ENCODE peak calls at places on chromosome 15, in four cellular contexts. O is cardiac muscle cell, P is A549, I is right lobe of liver. Q is an unnamed sample. For H3K4me1, the result is how much of the 10 kb centered on the place peaks cover.

GRCh38 chr15:61479601-61480000 is 250.5 kb upstream of the RORA start:
- DNase-seq in O (no peak), P (no peak), I (no peak), Q (no peak)

GRCh38 chr15:43440721-43441281 is 52.2 kb downstream of the TP53BP1 start:
- DNase-seq in O (no peak), P (peak), I (peak), Q (peak)

GRCh38 chr15:69289312-69290146 is 9.2 kb upstream of the PAQR5 start:
- DNase-seq in O (no peak), P (no peak), I (no peak), Q (no peak)

GRCh38 chr15:80619677-80620076 is 75.4 kb upstream of the ABHD17C start:
- DNase-seq in O (no peak), P (no peak), I (no peak), Q (no peak)

GRCh38 chr15:74888716-74889115 is 1.1 kb upstream of the MPI start:
- DNase-seq in O (no peak), P (no peak), I (no peak), Q (no peak)

GRCh38 chr15:32029862-32030781 is at the start of gene CHRNA7:
- DNase-seq in O (peak), P (peak), I (peak), Q (peak)

GRCh38 chr15:40256642-40257235 is 17.9 kb downstream of the PAK6 start:
- DNase-seq in O (no peak), P (no peak), I (no peak), Q (no peak)

GRCh38 chr15:42619641-42620371 is 44.4 kb downstream of the STARD9 start:
- DNase-seq in O (no peak), P (no peak), I (no peak), Q (no peak)

GRCh38 chr15:59298876-59299275 is 73.8 kb downstream of the MYO1E start:
- DNase-seq in O (no peak), P (no peak), I (no peak), Q (no peak)

GRCh38 chr15:29815705-29816042 is 6.6 kb downstream of the TJP1 start:
- DNase-seq in O (no peak), P (no peak), I (no peak), Q (no peak)

GRCh38 chr15:94314639-94315038 is 83.3 kb downstream of the MCTP2 start:
- DNase-seq in O (no peak), P (no peak), I (no peak), Q (no peak)

GRCh38 chr15:48577495-48577894 is 68.0 kb downstream of the FBN1 start:
- DNase-seq in O (no peak), P (no peak), I (no peak), Q (no peak)

GRCh38 chr15:42992626-42993025 is 72.0 kb upstream of the TTBK2 start:
- DNase-seq in O (no peak), P (no peak), I (no peak), Q (no peak)

GRCh38 chr15:35705030-35705884 is 159.3 kb upstream of the DPH6 start:
- DNase-seq in O (peak), P (no peak), I (no peak), Q (no peak)

GRCh38 chr15:31483053-31483923 is 156.7 kb downstream of the KLF13 start:
- DNase-seq in O (peak), P (no peak), I (peak), Q (no peak)

GRCh38 chr15:39936187-39936586 is 2.3 kb downstream of the EIF2AK4 start:
- DNase-seq in O (no peak), P (no peak), I (no peak), Q (no peak)

GRCh38 chr15:63277044-63277892 is at the start of gene APH1B:
- DNase-seq in O (peak), P (peak), I (peak), Q (peak)

GRCh38 chr15:25848325-25848724 is 14.8 kb downstream of the ATP10A start:
- DNase-seq in O (no peak), P (no peak), I (no peak), Q (no peak)
- H3K27ac ChIP-seq in O (no peak), P (peak), I (no peak), Q (no peak)

GRCh38 chr15:76190767-76191538 is 120.3 kb downstream of the ETFA start:
- DNase-seq in O (peak), P (peak), I (peak), Q (peak)
- H3K4me3 ChIP-seq in O (no peak), P (peak), I (no peak), Q (no peak)

GRCh38 chr15:38745611-38746010 is 181.0 kb upstream of the RASGRP1 start:
- DNase-seq in O (no peak), P (no peak), I (no peak), Q (no peak)
- H3K4me1 ChIP-seq in O (under half), P (under half), I (under half), Q (under half)

GRCh38 chr15:100986158-100986896 is 67.2 kb downstream of the LRRK1 start:
- DNase-seq in O (no peak), P (no peak), I (no peak), Q (peak)
- H3K27ac ChIP-seq in O (no peak), P (peak), I (no peak), Q (no peak)

DNA sequence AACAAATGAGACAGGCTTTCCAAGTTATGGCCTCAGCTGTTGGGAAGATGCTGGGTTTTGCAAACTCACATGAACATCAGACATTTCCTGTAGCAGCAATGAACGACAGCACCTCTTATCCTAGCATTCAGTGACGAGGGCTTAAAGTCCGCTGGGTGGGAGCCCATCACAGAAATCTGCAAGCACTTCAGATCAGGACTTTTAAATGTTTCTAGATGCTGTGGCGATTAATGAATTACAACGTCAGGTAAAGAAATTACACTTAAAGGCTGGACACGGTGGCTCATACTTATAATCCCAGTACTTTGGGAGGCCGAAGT is 3.8 kb downstream of the AEN start:
- DNase-seq in O (no peak), P (no peak), I (no peak), Q (peak)
- H3K4me3 ChIP-seq in O (no peak), P (no peak), I (no peak), Q (no peak)

GRCh38 chr15:51846463-51847230 is 17.2 kb downstream of the TMOD3 start:
- DNase-seq in O (no peak), P (no peak), I (no peak), Q (no peak)
- H3K4me1 ChIP-seq in O (under half), P (half or more), I (under half), Q (half or more)

GRCh38 chr15:64773606-64774555 is 1.5 kb downstream of the RBPMS2 start:
- DNase-seq in O (peak), P (no peak), I (no peak), Q (no peak)

GRCh38 chr15:64774556-64775523 is 549 bp downstream of the RBPMS2 start:
- DNase-seq in O (peak), P (no peak), I (peak), Q (peak)

GRCh38 chr15:64776402-64776786 is 1.0 kb upstream of the RBPMS2 start:
- DNase-seq in O (peak), P (no peak), I (no peak), Q (no peak)

GRCh38 chr15:64772964-64773363 is 2.4 kb downstream of the RBPMS2 start:
- DNase-seq in O (no peak), P (no peak), I (no peak), Q (no peak)

DNA sequence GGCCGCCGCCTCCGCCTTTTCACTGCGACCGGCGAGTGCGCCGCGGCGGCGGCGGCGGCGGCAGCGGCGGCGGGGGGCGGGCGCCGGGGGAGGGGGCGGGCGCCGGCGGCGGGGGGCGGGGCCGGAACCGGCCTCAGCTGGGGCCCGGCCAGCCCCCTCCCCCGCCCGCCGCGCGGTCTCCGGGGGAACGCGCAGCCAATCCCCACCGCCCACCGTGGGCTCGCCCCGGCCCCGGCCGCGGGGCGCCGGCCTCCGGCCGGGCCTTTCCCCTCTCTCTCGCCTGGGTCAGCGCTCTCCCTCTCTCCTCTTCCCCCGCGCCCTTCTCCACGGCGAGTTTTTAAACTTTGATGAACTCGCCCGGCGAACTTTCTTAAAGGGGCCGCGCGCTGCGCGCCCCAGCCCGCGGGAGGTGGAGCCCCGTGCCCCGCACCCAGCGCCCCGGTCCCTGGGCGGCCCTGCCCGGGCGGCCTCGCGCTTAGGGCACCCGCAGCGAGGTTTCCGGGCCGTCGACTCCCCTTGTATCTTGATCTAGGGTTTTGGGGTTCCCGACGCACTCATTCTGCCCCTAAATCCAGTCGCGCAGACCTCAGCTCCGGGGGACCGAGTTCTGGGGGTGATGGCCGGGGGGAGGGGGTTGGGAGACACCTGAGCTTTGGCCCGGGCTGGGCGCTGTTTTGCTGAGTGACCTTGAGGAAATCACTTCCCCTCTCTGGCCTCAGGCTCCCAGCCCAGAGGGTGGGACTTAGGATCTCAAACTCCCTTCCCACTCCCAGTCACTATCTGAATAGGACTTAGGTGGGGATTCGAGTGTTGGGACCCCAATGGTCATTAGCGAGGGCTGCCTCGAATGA is at the start of gene RBPMS2:
- DNase-seq in O (peak), P (peak), I (peak), Q (peak)
- H3K27ac ChIP-seq in O (peak), P (peak), I (no peak), Q (no peak)

GRCh38 chr15:78454992-78455391 is 17.0 kb downstream of the IREB2 start:
- DNase-seq in O (no peak), P (no peak), I (no peak), Q (no peak)

GRCh38 chr15:78457101-78457500 is 19.1 kb downstream of the IREB2 start:
- DNase-seq in O (no peak), P (peak), I (no peak), Q (peak)

GRCh38 chr15:78453447-78453846 is 15.4 kb downstream of the IREB2 start:
- DNase-seq in O (no peak), P (no peak), I (no peak), Q (no peak)

GRCh38 chr15:78455749-78456148 is 17.7 kb downstream of the IREB2 start:
- DNase-seq in O (no peak), P (no peak), I (no peak), Q (no peak)

DNA sequence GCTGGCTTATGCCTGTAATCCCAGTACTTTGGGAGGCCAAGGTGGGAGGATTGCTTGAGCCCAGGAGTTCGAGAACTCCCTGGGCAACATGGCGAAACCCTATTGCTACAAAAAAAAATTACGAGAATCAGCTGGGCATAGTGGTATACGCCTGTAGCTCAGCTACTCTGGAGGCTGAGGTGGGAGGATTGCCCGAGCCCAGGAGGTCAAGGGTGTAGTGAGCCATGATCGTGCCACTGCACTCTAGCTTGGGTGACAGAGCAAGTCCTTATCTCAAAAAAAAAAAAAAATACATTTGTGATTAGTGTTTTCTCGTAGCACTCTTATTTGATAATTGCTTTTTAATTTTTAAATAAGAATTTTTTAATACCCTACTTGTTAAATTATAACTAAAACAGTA is 18.4 kb downstream of the IREB2 start:
- DNase-seq in O (no peak), P (no peak), I (no peak), Q (no peak)
- H3K4me3 ChIP-seq in O (no peak), P (no peak), I (no peak), Q (no peak)

GRCh38 chr15:27490867-27491595 is 520.0 kb downstream of the GABRG3 start:
- DNase-seq in O (no peak), P (no peak), I (no peak), Q (no peak)
- H3K4me1 ChIP-seq in O (under half), P (under half), I (under half), Q (under half)

Q was measured in body of pancreas.